ENCODE peak calls at places on chromosomes 4 and X, in seven cellular contexts. R is hepatocyte, O is HCT116, Y is neural progenitor cell, I is MM.1S, U is OCI-LY7, Z is PC-3. H is an unnamed sample.

GRCh38 chrX:37608156-37608555 is 36.7 kb downstream of the LANCL3 start:
- DNase-seq in U (no peak), O (no peak), Z (no peak), Y (no peak), I (no peak), R (no peak), H (peak)

GRCh38 chrX:129540725-129541184 is 696 bp downstream of the OCRL start:
- DNase-seq in R (peak), Z (peak), I (no peak), O (no peak), Y (no peak), U (peak), H (peak)

GRCh38 chr4:140721088-140721421 is 35.1 kb downstream of the TBC1D9 start:
- DNase-seq in Z (no peak), I (peak), R (no peak), Y (no peak), U (peak), O (no peak), H (no peak)

GRCh38 chr4:38013461-38014366 is 53.5 kb downstream of the PTTG2 start:
- DNase-seq in U (no peak), Y (no peak), Z (peak), O (peak), R (no peak), I (no peak), H (no peak)

GRCh38 chr4:212438-213174 is 88.3 kb downstream of the ZNF718 start:
- DNase-seq in I (no peak), Y (peak), Z (no peak), R (no peak), O (no peak), U (no peak), H (peak)

GRCh38 chr4:83124079-83124780 is 9.7 kb upstream of the PLAC8 start:
- DNase-seq in I (no peak), R (no peak), U (no peak), Z (no peak), O (no peak), Y (no peak), H (no peak)

GRCh38 chr4:61478340-61478739 is 278.2 kb downstream of the ADGRL3 start:
- DNase-seq in U (no peak), I (no peak), Y (no peak), O (no peak), Z (no peak), R (no peak), H (no peak)

GRCh38 chrX:83416273-83416672 is 91.8 kb upstream of the POU3F4 start:
- DNase-seq in Z (peak), U (peak), R (peak), O (no peak), I (peak), Y (peak), H (peak)

GRCh38 chr4:150072906-150073714 is 5.1 kb upstream of the DCLK2 start:
- DNase-seq in Z (no peak), O (no peak), R (peak), Y (no peak), U (no peak), I (no peak), H (no peak)

GRCh38 chr4:101050088-101050835 is 297.1 kb downstream of the PPP3CA start:
- DNase-seq in O (no peak), Z (no peak), R (no peak), Y (no peak), U (no peak), I (no peak), H (no peak)

GRCh38 chrX:79195027-79195426 is 50.5 kb downstream of the GPR174 start:
- DNase-seq in Y (no peak), I (no peak), U (no peak), O (no peak), Z (no peak), R (no peak), H (no peak)

GRCh38 chr4:80535551-80535950 is 200.0 kb downstream of the CFAP299 start:
- DNase-seq in R (no peak), O (no peak), Z (peak), I (no peak), U (no peak), Y (no peak), H (no peak)

GRCh38 chr4:183601381-183601780 is 57.6 kb downstream of the RWDD4 start:
- DNase-seq in Y (no peak), O (no peak), R (no peak), Z (no peak), U (no peak), I (no peak), H (no peak)

GRCh38 chr4:73593631-73594241 is 26.5 kb downstream of the RASSF6 start:
- DNase-seq in R (peak), I (peak), U (peak), Y (peak), Z (peak), O (peak), H (peak)

GRCh38 chrX:50081282-50081955 is 119.4 kb downstream of the AKAP4 start:
- DNase-seq in U (no peak), Z (peak), O (no peak), R (peak), I (no peak), Y (peak), H (peak)

GRCh38 chr4:163063891-163064290 is 102.8 kb downstream of the NAF1 start:
- DNase-seq in U (no peak), R (no peak), Y (no peak), O (peak), Z (peak), I (no peak), H (no peak)

GRCh38 chr4:1448589-1449420 is 42.6 kb upstream of the NKX1-1 start:
- DNase-seq in Z (no peak), R (peak), O (no peak), Y (no peak), U (no peak), I (no peak), H (no peak)

GRCh38 chr4:26964994-26965393 is 104.4 kb downstream of the STIM2 start:
- DNase-seq in R (no peak), O (no peak), Z (no peak), I (no peak), U (no peak), Y (no peak), H (no peak)

GRCh38 chr4:158670975-158671664 is 567 bp downstream of the C4orf46 start:
- DNase-seq in R (peak), Z (peak), Y (peak), O (peak), I (peak), U (peak), H (peak)

GRCh38 chr4:25440478-25441030 is 63.5 kb downstream of the ANAPC4 start:
- DNase-seq in O (no peak), I (no peak), Z (no peak), Y (no peak), U (no peak), R (no peak), H (no peak)

GRCh38 chrX:111181883-111182400 is 86.0 kb downstream of the PAK3 start:
- DNase-seq in I (no peak), Y (peak), O (no peak), Z (no peak), U (no peak), R (no peak), H (peak)

GRCh38 chrX:154096140-154097002 is 1.1 kb downstream of the MECP2 start:
- DNase-seq in Y (peak), U (no peak), Z (peak), I (peak), O (no peak), R (peak), H (no peak)

GRCh38 chrX:123626962-123627361 is 105.9 kb downstream of the THOC2 start:
- DNase-seq in I (no peak), O (no peak), Y (no peak), Z (peak), U (no peak), R (no peak), H (no peak)

GRCh38 chrX:39813631-39814246 is 284.0 kb downstream of the BCOR start:
- DNase-seq in Y (no peak), U (no peak), O (no peak), R (peak), I (no peak), Z (peak), H (no peak)

GRCh38 chr4:128571747-128572146 is 237.8 kb upstream of the JADE1 start:
- DNase-seq in O (peak), R (peak), Z (peak), U (no peak), I (peak), Y (no peak), H (no peak)

DNA sequence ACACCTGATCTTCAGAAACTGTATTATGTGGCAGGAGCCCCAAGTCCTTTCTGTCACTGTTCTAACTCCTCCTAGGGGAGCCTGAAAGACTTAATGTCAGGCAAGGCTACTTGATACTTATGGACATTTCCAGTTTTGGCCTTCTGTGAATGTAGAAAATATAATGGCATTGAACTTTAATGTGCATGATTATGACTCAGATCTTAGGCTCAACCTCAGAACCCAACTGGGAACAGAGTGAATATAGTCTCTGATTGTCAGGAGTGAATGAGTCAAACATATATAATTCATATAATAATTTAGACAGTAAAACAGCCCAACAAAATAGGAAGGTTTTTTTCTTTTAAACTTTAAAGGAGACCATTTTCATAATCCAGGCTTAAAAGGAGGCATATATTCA is 297.9 kb downstream of the ANKRD50 start:
- DNase-seq in U (no peak), Y (no peak), Z (peak), I (no peak), R (no peak), O (no peak), H (no peak)
- TF ChIP-seq EZH2phosphoT487 in U (no peak), Y (no peak), Z (no peak), I (no peak), R (no peak), O (no peak), H (no peak)

GRCh38 chr4:46267866-46268265 is 122.1 kb downstream of the GABRA2 start:
- DNase-seq in Z (no peak), I (no peak), O (no peak), Y (no peak), R (no peak), U (no peak), H (no peak)

GRCh38 chr4:46266106-46266505 is 123.8 kb downstream of the GABRA2 start:
- DNase-seq in O (no peak), I (no peak), R (no peak), U (no peak), Y (no peak), Z (no peak), H (no peak)

GRCh38 chr4:46274717-46275116 is 115.2 kb downstream of the GABRA2 start:
- DNase-seq in U (peak), R (no peak), Z (peak), Y (peak), I (no peak), O (no peak), H (peak)

DNA sequence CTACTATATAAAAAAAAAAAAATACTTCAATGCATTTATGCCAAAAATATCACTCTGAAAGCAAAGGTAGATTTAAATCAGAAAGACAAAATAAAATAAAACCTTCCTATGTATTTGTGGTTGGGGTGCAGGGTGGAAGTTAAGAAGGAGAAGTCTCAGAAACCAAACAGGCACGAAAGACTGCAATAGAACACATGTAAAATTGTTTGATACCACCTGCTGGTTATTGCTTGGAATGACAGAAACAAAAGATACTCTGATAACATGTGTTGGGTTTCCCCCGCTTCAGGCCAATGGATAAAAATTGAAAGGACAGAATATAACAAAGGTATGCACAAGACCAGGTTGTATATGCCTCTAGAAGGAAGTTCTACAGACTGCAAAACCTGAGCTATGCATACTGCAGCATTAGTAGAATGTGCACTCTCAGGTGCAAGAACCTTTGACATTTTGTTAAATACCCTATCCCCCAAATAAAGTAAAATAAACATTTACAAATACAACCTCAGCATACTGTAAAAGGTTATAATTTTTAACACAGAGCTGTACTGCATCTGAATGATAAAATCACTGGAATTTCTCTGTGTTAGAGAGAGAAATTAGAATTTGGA is 118.8 kb downstream of the GABRA2 start:
- DNase-seq in U (peak), Y (peak), I (peak), R (peak), Z (peak), O (no peak), H (peak)
- TF ChIP-seq CTCF in U (peak), Y (peak), I (peak), R (peak), Z (peak), O (no peak), H (peak)

DNA sequence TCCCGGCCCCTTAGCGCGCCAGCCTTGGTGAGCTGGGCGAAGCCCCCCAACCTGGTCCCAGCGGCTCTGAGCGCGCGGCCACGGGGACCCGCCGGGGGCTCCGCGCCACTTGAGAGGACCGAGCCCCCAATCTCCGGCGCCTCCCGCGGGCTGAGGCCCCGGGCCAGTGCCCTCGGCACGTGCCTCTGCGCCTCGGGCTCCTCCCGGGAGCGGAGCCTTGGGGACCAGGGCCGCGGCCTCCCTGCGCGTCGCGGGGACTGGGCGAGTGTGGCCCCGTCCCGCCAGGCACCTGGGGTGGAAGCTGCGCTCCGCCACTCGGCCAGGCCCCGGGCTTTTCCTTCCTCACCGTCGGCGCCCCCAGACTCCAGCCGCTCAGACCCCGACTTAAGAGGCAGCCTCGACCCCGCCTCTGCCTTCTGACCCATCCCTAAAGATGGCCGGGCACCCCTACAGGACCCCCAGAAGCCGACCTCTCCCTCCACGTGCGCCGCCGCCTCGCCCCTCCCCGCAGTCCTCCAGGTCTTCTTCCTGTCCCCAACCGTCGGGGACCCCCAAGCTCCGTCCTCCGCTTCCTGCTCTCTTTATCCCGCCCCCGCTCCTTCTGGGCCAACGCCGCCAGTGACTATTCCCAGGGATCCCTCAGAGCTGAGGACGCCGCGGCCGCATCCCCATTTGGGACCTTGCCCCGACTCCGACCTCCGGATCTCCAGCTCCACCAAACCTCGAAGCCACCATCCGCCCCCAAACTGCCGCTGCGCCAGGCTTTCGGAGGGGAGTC is 752 bp downstream of the ERAS start:
- DNase-seq in Z (no peak), U (no peak), O (no peak), Y (no peak), R (no peak), I (no peak), H (peak)
- TF ChIP-seq EZH2phosphoT487 in Z (no peak), U (no peak), O (no peak), Y (no peak), R (no peak), I (no peak), H (no peak)

GRCh38 chrX:80229626-80230025 is 190.6 kb upstream of the TENT5D start:
- DNase-seq in R (no peak), O (no peak), Z (no peak), Y (no peak), U (no peak), I (no peak), H (no peak)

DNA sequence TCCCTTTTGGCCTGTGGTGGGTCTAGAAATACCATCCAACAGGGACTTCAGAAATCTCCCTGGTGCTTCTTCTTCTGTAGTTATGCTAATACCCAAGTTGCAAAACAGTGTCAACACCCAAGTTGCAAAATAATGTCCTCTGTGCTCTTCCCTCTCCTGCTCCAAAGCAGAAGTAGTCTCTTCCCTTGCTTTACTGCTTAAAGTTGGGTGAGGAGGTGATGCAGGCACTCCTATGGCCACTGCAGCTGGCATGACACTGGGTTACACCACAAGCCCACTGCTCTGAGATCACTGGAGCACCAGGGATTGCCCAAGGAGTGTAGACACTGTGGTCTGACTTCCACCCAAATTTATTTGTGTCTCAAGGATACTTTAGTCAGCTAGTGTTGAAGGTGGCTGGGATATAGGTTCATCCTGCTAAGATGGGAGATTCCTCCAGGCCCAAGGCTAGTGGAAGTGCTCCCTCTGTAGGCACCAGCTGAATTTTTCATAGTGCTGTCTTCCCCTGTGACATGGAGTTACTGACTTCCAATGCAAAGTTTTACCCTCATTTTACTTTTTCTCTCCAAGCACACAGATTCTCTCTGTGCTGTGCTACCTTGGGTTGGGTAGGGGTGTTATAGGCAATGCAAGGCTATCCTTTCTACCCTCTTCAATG is 196.2 kb upstream of the TENT5D start:
- DNase-seq in I (no peak), O (no peak), U (no peak), R (no peak), Z (peak), Y (peak), H (peak)
- TF ChIP-seq CTCF in I (peak), O (no peak), U (no peak), R (no peak), Z (peak), Y (peak), H (peak)

GRCh38 chr4:6383019-6383404 is 89.4 kb downstream of the PPP2R2C start:
- DNase-seq in Z (no peak), O (no peak), I (no peak), U (no peak), R (no peak), Y (no peak), H (no peak)

GRCh38 chr4:6378493-6379445 is 93.6 kb downstream of the PPP2R2C start:
- DNase-seq in Y (no peak), Z (no peak), O (no peak), I (no peak), U (no peak), R (no peak), H (no peak)

GRCh38 chr4:6381571-6382123 is 90.8 kb downstream of the PPP2R2C start:
- DNase-seq in I (no peak), U (no peak), Z (no peak), O (no peak), Y (no peak), R (no peak), H (no peak)

GRCh38 chr4:6379787-6380745 is 92.3 kb downstream of the PPP2R2C start:
- DNase-seq in Z (no peak), R (no peak), U (no peak), O (no peak), Y (no peak), I (no peak), H (peak)

DNA sequence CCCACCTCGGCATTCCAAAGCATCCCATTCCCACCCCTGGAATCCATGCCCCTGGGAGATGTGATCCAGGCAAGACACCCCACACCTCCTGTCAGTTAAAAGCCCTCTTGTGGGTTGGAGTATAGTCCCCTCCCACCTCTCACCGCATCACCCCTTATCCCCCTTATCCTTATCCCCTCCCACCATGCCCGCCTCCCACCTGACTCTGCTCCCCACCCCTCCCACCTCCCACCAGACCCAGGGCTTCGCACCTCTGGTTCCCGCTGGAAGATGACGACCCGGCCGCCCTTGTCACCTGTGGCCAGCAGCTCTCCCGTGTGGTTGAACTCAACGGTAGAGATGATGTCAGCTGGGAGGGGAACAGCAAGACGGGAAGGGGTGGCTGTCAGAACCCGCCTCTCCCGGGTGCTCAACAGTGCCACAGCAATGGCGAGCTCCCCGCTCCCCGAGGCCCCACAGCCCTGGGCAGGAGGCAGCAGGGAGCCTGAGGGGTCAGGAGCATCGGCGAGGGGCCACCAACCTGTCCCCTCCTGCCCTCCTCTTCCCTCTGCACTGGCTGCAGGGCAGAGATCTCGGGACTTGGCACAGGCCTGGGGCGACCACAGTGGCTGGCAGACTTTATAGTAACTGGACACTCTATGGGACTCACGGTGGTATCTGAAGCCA is 91.5 kb downstream of the PPP2R2C start:
- DNase-seq in Z (no peak), I (no peak), Y (no peak), O (no peak), R (no peak), U (no peak), H (no peak)
- TF ChIP-seq EZH2phosphoT487 in Z (no peak), I (no peak), Y (no peak), O (no peak), R (no peak), U (no peak), H (no peak)

GRCh38 chr4:53614616-53615015 is 23.3 kb upstream of the LNX1 start:
- DNase-seq in Z (peak), I (no peak), Y (peak), U (peak), R (peak), O (no peak), H (peak)
- TF ChIP-seq CTCF in Z (peak), I (no peak), Y (peak), U (peak), R (peak), O (peak), H (peak)